ENCODE peak calls at places on chromosomes 11 and 22, in eight cellular contexts. One of them, this sample, is unnamed.

GRCh38 chr11:123434911-123435310 is 4.8 kb downstream of the GRAMD1B start:
- DNase-seq in GM06990: no peak
- DNase-seq in AG10803: no peak
- DNase-seq in psoas muscle: no peak
- DNase-seq in type B pancreatic cell: no peak
- DNase-seq in foreskin fibroblast: no peak
- DNase-seq in transverse colon: no peak
- DNase-seq in nephron progenitor cell: no peak
- DNase-seq in this sample: no peak

GRCh38 chr11:76863196-76863777 is 2.6 kb downstream of the ACER3 start:
- DNase-seq in nephron progenitor cell: no peak
- DNase-seq in psoas muscle: no peak
- DNase-seq in foreskin fibroblast: no peak
- DNase-seq in type B pancreatic cell: no peak
- DNase-seq in GM06990: no peak
- DNase-seq in transverse colon: peak; percentile 21
- DNase-seq in AG10803: no peak
- DNase-seq in this sample: no peak

GRCh38 chr22:26893034-26893710 is 235.8 kb downstream of the MIAT start:
- DNase-seq in transverse colon: no peak
- DNase-seq in psoas muscle: no peak
- DNase-seq in AG10803: peak; percentile 15
- DNase-seq in GM06990: no peak
- DNase-seq in type B pancreatic cell: peak; percentile 27
- DNase-seq in foreskin fibroblast: no peak
- DNase-seq in nephron progenitor cell: no peak
- DNase-seq in this sample: no peak

GRCh38 chr22:47166446-47167016 is 404.1 kb downstream of the TBC1D22A start:
- DNase-seq in nephron progenitor cell: no peak
- DNase-seq in type B pancreatic cell: peak; percentile 57
- DNase-seq in GM06990: peak; percentile 1
- DNase-seq in transverse colon: no peak
- DNase-seq in psoas muscle: no peak
- DNase-seq in foreskin fibroblast: no peak
- DNase-seq in AG10803: no peak
- DNase-seq in this sample: no peak

GRCh38 chr11:129237456-129237855 is 45.3 kb upstream of the ARHGAP32 start:
- DNase-seq in AG10803: no peak
- DNase-seq in transverse colon: no peak
- DNase-seq in type B pancreatic cell: no peak
- DNase-seq in foreskin fibroblast: no peak
- DNase-seq in nephron progenitor cell: no peak
- DNase-seq in psoas muscle: no peak
- DNase-seq in GM06990: no peak
- DNase-seq in this sample: no peak

GRCh38 chr11:69999721-70000120 is 78.4 kb upstream of the ANO1 start:
- DNase-seq in foreskin fibroblast: no peak
- DNase-seq in type B pancreatic cell: no peak
- DNase-seq in nephron progenitor cell: no peak
- DNase-seq in AG10803: no peak
- DNase-seq in transverse colon: no peak
- DNase-seq in GM06990: no peak
- DNase-seq in psoas muscle: no peak
- DNase-seq in this sample: no peak

GRCh38 chr22:47059701-47060161 is 297.3 kb downstream of the TBC1D22A start:
- DNase-seq in transverse colon: no peak
- DNase-seq in AG10803: peak; percentile 8
- DNase-seq in GM06990: no peak
- DNase-seq in foreskin fibroblast: no peak
- DNase-seq in type B pancreatic cell: no peak
- DNase-seq in psoas muscle: no peak
- DNase-seq in nephron progenitor cell: no peak
- DNase-seq in this sample: no peak

GRCh38 chr11:45471002-45471665 is 185.0 kb upstream of the SYT13 start:
- DNase-seq in nephron progenitor cell: no peak
- DNase-seq in transverse colon: no peak
- DNase-seq in AG10803: no peak
- DNase-seq in GM06990: no peak
- DNase-seq in psoas muscle: no peak
- DNase-seq in type B pancreatic cell: no peak
- DNase-seq in foreskin fibroblast: no peak
- DNase-seq in this sample: no peak

GRCh38 chr11:5343474-5344335 is at the start of gene OR51B5:
- DNase-seq in type B pancreatic cell: no peak
- DNase-seq in nephron progenitor cell: no peak
- DNase-seq in foreskin fibroblast: no peak
- DNase-seq in AG10803: no peak
- DNase-seq in psoas muscle: no peak
- DNase-seq in GM06990: no peak
- DNase-seq in transverse colon: no peak
- DNase-seq in this sample: no peak

GRCh38 chr11:74611369-74611861 is 19.0 kb downstream of the POLD3 start:
- DNase-seq in transverse colon: no peak
- DNase-seq in psoas muscle: no peak
- DNase-seq in nephron progenitor cell: no peak
- DNase-seq in type B pancreatic cell: no peak
- DNase-seq in GM06990: no peak
- DNase-seq in foreskin fibroblast: peak; percentile 63
- DNase-seq in AG10803: peak; percentile 95
- DNase-seq in this sample: peak; percentile 65

GRCh38 chr11:85661972-85662664 is 2.8 kb downstream of the CREBZF start:
- DNase-seq in AG10803: peak; percentile 55
- DNase-seq in transverse colon: no peak
- DNase-seq in type B pancreatic cell: no peak
- DNase-seq in GM06990: no peak
- DNase-seq in foreskin fibroblast: peak; percentile 58
- DNase-seq in psoas muscle: no peak
- DNase-seq in nephron progenitor cell: no peak
- DNase-seq in this sample: no peak

GRCh38 chr11:119262668-119263351 is 54.1 kb downstream of the MCAM start:
- DNase-seq in psoas muscle: no peak
- DNase-seq in nephron progenitor cell: no peak
- DNase-seq in GM06990: no peak
- DNase-seq in type B pancreatic cell: no peak
- DNase-seq in transverse colon: no peak
- DNase-seq in foreskin fibroblast: peak; percentile 39
- DNase-seq in AG10803: peak; percentile 31
- DNase-seq in this sample: no peak

GRCh38 chr11:16804104-16804947 is 65.9 kb downstream of the C11orf58 start:
- DNase-seq in transverse colon: peak; percentile 64
- DNase-seq in foreskin fibroblast: peak; percentile 85
- DNase-seq in nephron progenitor cell: no peak
- DNase-seq in psoas muscle: no peak
- DNase-seq in type B pancreatic cell: no peak
- DNase-seq in GM06990: no peak
- DNase-seq in AG10803: peak; percentile 19
- DNase-seq in this sample: no peak

GRCh38 chr11:36054628-36055027 is 110.8 kb downstream of the LDLRAD3 start:
- DNase-seq in nephron progenitor cell: no peak
- DNase-seq in psoas muscle: no peak
- DNase-seq in foreskin fibroblast: no peak
- DNase-seq in transverse colon: no peak
- DNase-seq in type B pancreatic cell: no peak
- DNase-seq in GM06990: no peak
- DNase-seq in AG10803: no peak
- DNase-seq in this sample: no peak

GRCh38 chr22:33666661-33667619 is 253.3 kb downstream of the LARGE1 start:
- DNase-seq in foreskin fibroblast: no peak
- DNase-seq in psoas muscle: no peak
- DNase-seq in AG10803: no peak
- DNase-seq in transverse colon: peak; percentile 14
- DNase-seq in GM06990: no peak
- DNase-seq in nephron progenitor cell: no peak
- DNase-seq in type B pancreatic cell: no peak
- DNase-seq in this sample: no peak

GRCh38 chr11:11841121-11841604 is 609 bp upstream of the USP47 start:
- DNase-seq in nephron progenitor cell: peak; percentile 26
- DNase-seq in psoas muscle: peak; percentile 57
- DNase-seq in AG10803: peak; percentile 23
- DNase-seq in GM06990: no peak
- DNase-seq in type B pancreatic cell: no peak
- DNase-seq in transverse colon: peak; percentile 48
- DNase-seq in foreskin fibroblast: peak; percentile 63
- DNase-seq in this sample: no peak

GRCh38 chr11:34380696-34381095 is 22.9 kb upstream of the ABTB2 start:
- DNase-seq in GM06990: no peak
- DNase-seq in psoas muscle: no peak
- DNase-seq in nephron progenitor cell: no peak
- DNase-seq in transverse colon: no peak
- DNase-seq in type B pancreatic cell: no peak
- DNase-seq in foreskin fibroblast: peak; percentile 77
- DNase-seq in AG10803: peak; percentile 60
- DNase-seq in this sample: no peak

GRCh38 chr11:130826572-130826971 is 89.7 kb downstream of the SNX19 start:
- DNase-seq in psoas muscle: no peak
- DNase-seq in AG10803: no peak
- DNase-seq in GM06990: no peak
- DNase-seq in type B pancreatic cell: no peak
- DNase-seq in nephron progenitor cell: no peak
- DNase-seq in foreskin fibroblast: peak; percentile 21
- DNase-seq in transverse colon: no peak
- DNase-seq in this sample: no peak

GRCh38 chr11:130825621-130826020 is 90.7 kb downstream of the SNX19 start:
- DNase-seq in GM06990: no peak
- DNase-seq in type B pancreatic cell: no peak
- DNase-seq in transverse colon: no peak
- DNase-seq in psoas muscle: no peak
- DNase-seq in nephron progenitor cell: no peak
- DNase-seq in AG10803: peak; percentile 64
- DNase-seq in foreskin fibroblast: peak; percentile 33
- DNase-seq in this sample: no peak

GRCh38 chr11:130828741-130829140 is 87.5 kb downstream of the SNX19 start:
- DNase-seq in type B pancreatic cell: no peak
- DNase-seq in psoas muscle: peak; percentile 56
- DNase-seq in nephron progenitor cell: no peak
- DNase-seq in transverse colon: no peak
- DNase-seq in GM06990: no peak
- DNase-seq in foreskin fibroblast: peak; percentile 27
- DNase-seq in AG10803: no peak
- DNase-seq in this sample: no peak

GRCh38 chr11:130829801-130830562 is 86.3 kb downstream of the SNX19 start:
- DNase-seq in AG10803: peak; percentile 47
- DNase-seq in foreskin fibroblast: peak; percentile 41
- DNase-seq in transverse colon: peak; percentile 28
- DNase-seq in nephron progenitor cell: no peak
- DNase-seq in psoas muscle: peak; percentile 74
- DNase-seq in type B pancreatic cell: no peak
- DNase-seq in GM06990: no peak
- DNase-seq in this sample: no peak

GRCh38 chr11:130827697-130828377 is 88.4 kb downstream of the SNX19 start:
- DNase-seq in AG10803: peak; percentile 79
- DNase-seq in GM06990: no peak
- DNase-seq in type B pancreatic cell: no peak
- DNase-seq in psoas muscle: peak; percentile 70
- DNase-seq in nephron progenitor cell: peak; percentile 55
- DNase-seq in transverse colon: peak; percentile 62
- DNase-seq in foreskin fibroblast: peak; percentile 91
- DNase-seq in this sample: no peak
- TF ChIP-seq CTCF in AG10803: peak; percentile 78
- TF ChIP-seq CTCF in GM06990: peak; percentile 68
- TF ChIP-seq CTCF in type B pancreatic cell: peak; percentile 68
- TF ChIP-seq CTCF in psoas muscle: peak; percentile 30
- TF ChIP-seq CTCF in nephron progenitor cell: peak; percentile 36
- TF ChIP-seq CTCF in transverse colon: peak; percentile 41
- TF ChIP-seq CTCF in foreskin fibroblast: peak; percentile 83
- TF ChIP-seq CTCF in this sample: peak; percentile 81

DNA sequence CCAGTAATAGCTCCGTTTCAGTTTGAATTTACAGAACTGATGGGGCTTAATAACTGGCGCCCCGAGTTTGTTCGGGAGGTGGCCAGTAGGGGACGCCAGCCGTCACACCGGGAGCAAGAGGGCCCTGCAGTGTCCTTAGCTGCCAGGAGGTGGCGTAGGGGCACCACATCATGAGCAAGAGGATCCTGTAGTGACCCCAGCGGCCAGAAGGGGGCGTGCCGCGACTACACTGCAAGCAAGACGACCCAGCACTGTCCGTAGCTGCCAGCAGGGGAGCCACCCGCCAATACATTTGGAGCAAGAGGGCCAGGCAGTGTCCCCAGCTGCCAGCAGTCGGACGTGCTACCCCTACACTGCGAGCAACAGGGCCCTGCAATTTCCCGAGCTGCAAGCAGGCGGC is 663.7 kb upstream of the B3GAT1 start:
- DNase-seq in foreskin fibroblast: peak; percentile 5
- DNase-seq in psoas muscle: peak; percentile 48
- DNase-seq in GM06990: peak; percentile 60
- DNase-seq in nephron progenitor cell: peak; percentile 65
- DNase-seq in AG10803: peak; percentile 24
- DNase-seq in transverse colon: peak; percentile 32
- DNase-seq in type B pancreatic cell: no peak
- DNase-seq in this sample: no peak
- TF ChIP-seq CTCF in foreskin fibroblast: peak; percentile 9
- TF ChIP-seq CTCF in psoas muscle: peak; percentile 23
- TF ChIP-seq CTCF in GM06990: peak; percentile 54
- TF ChIP-seq CTCF in nephron progenitor cell: peak; percentile 53
- TF ChIP-seq CTCF in AG10803: no peak
- TF ChIP-seq CTCF in transverse colon: peak; percentile 24
- TF ChIP-seq CTCF in type B pancreatic cell: peak; percentile 67
- TF ChIP-seq CTCF in this sample: peak; percentile 11

DNA sequence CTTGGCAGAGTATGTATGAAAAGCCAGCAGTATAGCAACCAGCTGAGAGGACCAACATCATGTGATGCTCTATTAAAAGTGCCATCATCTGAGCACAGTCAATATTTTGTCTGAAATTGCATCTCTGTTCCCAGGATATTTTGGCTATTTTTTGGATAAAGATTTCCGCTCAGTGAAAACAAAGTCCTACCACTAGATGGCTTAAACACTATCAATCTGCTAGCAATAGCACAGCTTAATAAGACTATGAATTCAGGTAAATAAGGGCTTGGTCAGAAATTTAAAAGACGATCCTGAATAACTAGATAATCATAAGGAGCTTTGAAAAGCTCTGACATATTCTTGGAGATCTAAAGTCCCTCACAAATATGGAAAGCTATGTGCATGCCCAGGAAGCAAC is 74.4 kb downstream of the MS4A13 start:
- DNase-seq in foreskin fibroblast: no peak
- DNase-seq in type B pancreatic cell: no peak
- DNase-seq in transverse colon: no peak
- DNase-seq in GM06990: no peak
- DNase-seq in psoas muscle: no peak
- DNase-seq in AG10803: no peak
- DNase-seq in nephron progenitor cell: no peak
- DNase-seq in this sample: no peak
- TF ChIP-seq CTCF in foreskin fibroblast: no peak
- TF ChIP-seq CTCF in type B pancreatic cell: peak; percentile 61
- TF ChIP-seq CTCF in transverse colon: no peak
- TF ChIP-seq CTCF in GM06990: peak; percentile 23
- TF ChIP-seq CTCF in psoas muscle: no peak
- TF ChIP-seq CTCF in AG10803: no peak
- TF ChIP-seq CTCF in nephron progenitor cell: peak; percentile 29
- TF ChIP-seq CTCF in this sample: no peak

DNA sequence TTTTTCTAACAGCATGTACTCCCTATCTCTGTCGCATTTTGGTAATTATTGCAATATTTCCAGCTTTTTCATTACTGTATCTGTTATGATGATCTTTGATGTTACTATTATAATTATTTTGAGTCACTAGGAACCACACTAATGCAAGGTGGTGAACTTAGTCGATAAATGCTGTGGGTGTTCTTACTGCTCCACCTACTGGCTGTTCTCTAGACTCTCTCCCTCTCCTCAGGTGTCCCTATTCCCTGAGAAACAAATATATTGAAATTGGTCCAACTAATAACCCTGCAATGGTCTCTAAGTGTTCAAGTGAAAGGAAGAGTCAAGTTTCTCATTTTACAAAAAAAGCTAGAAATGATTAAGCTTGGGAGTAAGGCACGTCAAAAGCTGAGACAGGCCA is 10.5 kb downstream of the ARL14EP start:
- DNase-seq in type B pancreatic cell: no peak
- DNase-seq in transverse colon: no peak
- DNase-seq in nephron progenitor cell: no peak
- DNase-seq in GM06990: no peak
- DNase-seq in psoas muscle: no peak
- DNase-seq in AG10803: no peak
- DNase-seq in foreskin fibroblast: peak; percentile 15
- DNase-seq in this sample: no peak
- TF ChIP-seq CTCF in type B pancreatic cell: peak; percentile 68
- TF ChIP-seq CTCF in transverse colon: peak; percentile 25
- TF ChIP-seq CTCF in nephron progenitor cell: peak; percentile 49
- TF ChIP-seq CTCF in GM06990: peak; percentile 49
- TF ChIP-seq CTCF in psoas muscle: peak; percentile 30
- TF ChIP-seq CTCF in AG10803: peak; percentile 49
- TF ChIP-seq CTCF in foreskin fibroblast: peak; percentile 51
- TF ChIP-seq CTCF in this sample: peak; percentile 31